ENCODE peak calls at places on chromosome 7, in four cellular contexts. C is adrenal gland, X is Peyer's patch, H is neural progenitor cell. E is an unnamed sample. For H3K4me1, the result is how much of the 10 kb centered on the place peaks cover.

GRCh38 chr7:135274495-135275268 is 41.0 kb downstream of the STRA8 start:
- DNase-seq in C (peak), X (peak), H (peak), E (no peak)

GRCh38 chr7:128861957-128862570 is 592 bp upstream of the ATP6V1F start:
- DNase-seq in C (no peak), X (no peak), H (no peak), E (no peak)

GRCh38 chr7:19145429-19146201 is 394 bp upstream of the FERD3L start:
- DNase-seq in C (no peak), X (no peak), H (peak), E (no peak)

GRCh38 chr7:79176859-79177477 is 276.5 kb downstream of the MAGI2 start:
- DNase-seq in C (peak), X (no peak), H (peak), E (no peak)

GRCh38 chr7:143967398-143967797 is 12.8 kb downstream of the OR2F1 start:
- DNase-seq in C (no peak), X (no peak), H (no peak), E (no peak)

GRCh38 chr7:3234851-3235250 is 66.2 kb upstream of the SDK1 start:
- DNase-seq in C (no peak), X (no peak), H (no peak), E (no peak)

GRCh38 chr7:113087278-113087998 is 811 bp upstream of the GPR85 start:
- DNase-seq in C (no peak), X (no peak), H (peak), E (peak)

GRCh38 chr7:135774284-135774683 is 25.7 kb upstream of the FAM180A start:
- DNase-seq in C (no peak), X (no peak), H (no peak), E (peak)

GRCh38 chr7:47938574-47939165 is 9.6 kb downstream of the PKD1L1 start:
- DNase-seq in C (no peak), X (no peak), H (no peak), E (no peak)

GRCh38 chr7:155398944-155399343 is 59.0 kb upstream of the EN2 start:
- DNase-seq in C (no peak), X (no peak), H (no peak), E (no peak)

GRCh38 chr7:93043393-93043985 is 74.3 kb downstream of the SAMD9 start:
- DNase-seq in C (no peak), X (no peak), H (peak), E (peak)

GRCh38 chr7:41156268-41156667 is 546.6 kb downstream of the INHBA start:
- DNase-seq in C (no peak), X (no peak), H (peak), E (no peak)

GRCh38 chr7:135509589-135509838 is 388 bp downstream of the CNOT4 start:
- DNase-seq in C (no peak), X (no peak), H (no peak), E (no peak)

GRCh38 chr7:38181111-38181510 is 3.1 kb downstream of the STARD3NL start:
- DNase-seq in C (no peak), X (no peak), H (no peak), E (no peak)

GRCh38 chr7:38178695-38179344 is 775 bp downstream of the STARD3NL start:
- DNase-seq in C (no peak), X (no peak), H (no peak), E (peak)

GRCh38 chr7:38178004-38178694 is at the start of gene STARD3NL:
- DNase-seq in C (peak), X (peak), H (peak), E (peak)

GRCh38 chr7:38179719-38180333 is 1.8 kb downstream of the STARD3NL start:
- DNase-seq in C (no peak), X (no peak), H (no peak), E (no peak)

GRCh38 chr7:38177621-38178003 is 433 bp upstream of the STARD3NL start:
- DNase-seq in C (no peak), X (no peak), H (no peak), E (no peak)
- H3K27ac ChIP-seq in C (peak), X (peak), H (peak), E (peak)

GRCh38 chr7:23105644-23106490 is at the start of gene KLHL7:
- DNase-seq in C (peak), X (peak), H (peak), E (peak)
- TF ChIP-seq CTCF in C (peak), X (no peak), H (no peak), E (peak)

GRCh38 chr7:13908667-13909382 is 80.6 kb downstream of the ETV1 start:
- DNase-seq in C (no peak), X (no peak), H (peak), E (no peak)
- H3K4me1 ChIP-seq in C (under half), X (under half), H (under half), E (under half)

GRCh38 chr7:130920122-130920521 is 186.1 kb upstream of the KLF14 start:
- DNase-seq in C (no peak), X (no peak), H (no peak), E (no peak)
- H3K27ac ChIP-seq in C (no peak), X (peak), H (no peak), E (no peak)

GRCh38 chr7:30074422-30075030 is 46.3 kb downstream of the PLEKHA8 start:
- DNase-seq in C (no peak), X (no peak), H (peak), E (no peak)
- TF ChIP-seq CTCF in C (peak), X (no peak), H (peak), E (peak)

GRCh38 chr7:151085691-151086620 is at the start of gene AGAP3:
- DNase-seq in C (peak), X (peak), H (peak), E (peak)
- H3K4me1 ChIP-seq in C (under half), X (under half), H (under half), E (under half)

GRCh38 chr7:51630933-51631332 is 314.3 kb upstream of the COBL start:
- DNase-seq in C (no peak), X (no peak), H (no peak), E (no peak)

GRCh38 chr7:51634025-51634424 is 317.4 kb upstream of the COBL start:
- DNase-seq in C (no peak), X (no peak), H (no peak), E (no peak)

GRCh38 chr7:51633596-51633995 is 317.0 kb upstream of the COBL start:
- DNase-seq in C (no peak), X (no peak), H (no peak), E (no peak)

GRCh38 chr7:51633006-51633405 is 316.4 kb upstream of the COBL start:
- DNase-seq in C (no peak), X (no peak), H (no peak), E (no peak)

GRCh38 chr7:51629206-51629605 is 312.6 kb upstream of the COBL start:
- DNase-seq in C (no peak), X (no peak), H (no peak), E (no peak)
- H3K27ac ChIP-seq in C (no peak), X (no peak), H (no peak), E (no peak)

DNA sequence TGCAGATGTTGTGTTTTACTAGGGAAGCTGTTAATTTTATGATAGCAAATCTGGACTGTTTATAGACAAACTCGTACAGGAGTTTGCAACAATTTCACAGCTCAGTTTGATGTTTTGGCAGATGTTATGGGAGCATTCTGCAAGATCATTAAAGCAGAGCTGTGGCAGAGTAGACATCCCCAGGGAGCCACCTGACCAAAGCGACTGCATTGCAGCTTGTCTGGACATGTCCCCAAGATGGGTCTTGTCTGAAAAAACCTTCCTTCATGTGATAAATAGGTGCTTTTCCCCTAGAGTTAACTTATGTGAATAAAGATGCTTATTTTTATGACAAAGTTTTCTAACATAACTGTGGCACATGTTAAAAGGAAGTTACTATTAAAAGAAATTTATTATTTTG is 91.2 kb upstream of the GPR141 start:
- DNase-seq in C (no peak), X (no peak), H (no peak), E (peak)
- TF ChIP-seq CTCF in C (no peak), X (no peak), H (no peak), E (no peak)

GRCh38 chr7:105452085-105452484 is 63.4 kb upstream of the SRPK2 start:
- DNase-seq in C (no peak), X (no peak), H (no peak), E (no peak)
- H3K4me1 ChIP-seq in C (under half), X (under half), H (under half), E (under half)

E was measured in foreskin keratinocyte.